ENCODE peak calls at places on chromosomes 7 and 10, in eight cellular contexts. C is T-helper 1 cell; U is neural crest cell; O is Kasumi-1; F is iPS-NIHi11; J is activated CD4-positive, alpha-beta T cell treated with anti-CD3 and anti-CD28 coated beads for 36 hours; T is chondrocyte; L is ureter. S is an unnamed sample.

GRCh38 chr10:112804036-112804435 is 146.0 kb upstream of the TCF7L2 start:
- DNase-seq in T (no peak), F (no peak), U (no peak), C (no peak), O (no peak), J (no peak), L (peak), S (no peak)

GRCh38 chr10:114401195-114401741 is 3.0 kb downstream of the AFAP1L2 start:
- DNase-seq in C (no peak), F (no peak), U (no peak), O (no peak), T (no peak), L (peak), J (no peak), S (no peak)

GRCh38 chr7:43570688-43571365 is 12.1 kb upstream of the STK17A start:
- DNase-seq in J (no peak), O (no peak), T (no peak), L (no peak), F (no peak), U (no peak), C (no peak), S (no peak)

GRCh38 chr10:122468923-122469781 is 7.8 kb downstream of the HTRA1 start:
- DNase-seq in U (no peak), C (no peak), T (no peak), J (no peak), O (no peak), L (no peak), F (no peak), S (peak)

GRCh38 chr7:86904949-86905834 is 154.3 kb downstream of the ELAPOR2 start:
- DNase-seq in T (no peak), J (peak), C (no peak), F (peak), O (peak), U (peak), L (no peak), S (peak)

GRCh38 chr10:70909326-70909935 is 21.1 kb upstream of the PCBD1 start:
- DNase-seq in U (no peak), O (no peak), F (no peak), C (no peak), T (peak), L (no peak), J (no peak), S (no peak)

GRCh38 chr10:29636178-29636577 is 1.4 kb upstream of the SVIL start:
- DNase-seq in T (no peak), C (no peak), O (peak), J (no peak), F (no peak), U (no peak), L (no peak), S (peak)

GRCh38 chr7:105581066-105581811 is at the start of gene EFCAB10:
- DNase-seq in T (no peak), F (peak), C (peak), J (peak), O (no peak), L (peak), U (peak), S (no peak)

GRCh38 chr10:126294451-126294850 is 93.8 kb downstream of the ADAM12 start:
- DNase-seq in T (no peak), J (no peak), C (no peak), O (no peak), F (no peak), L (no peak), U (no peak), S (no peak)

GRCh38 chr7:54802841-54803240 is 43.8 kb upstream of the SEC61G start:
- DNase-seq in J (peak), C (no peak), F (no peak), L (no peak), U (no peak), O (no peak), T (no peak), S (peak)

GRCh38 chr7:79454325-79454960 is 976 bp upstream of the MAGI2 start:
- DNase-seq in U (no peak), C (no peak), L (peak), J (no peak), O (no peak), F (peak), T (peak), S (no peak)

GRCh38 chr10:5968037-5968680 is 9.2 kb downstream of the IL15RA start:
- DNase-seq in O (no peak), L (peak), F (no peak), C (no peak), U (no peak), J (no peak), T (no peak), S (no peak)

GRCh38 chr10:64547168-64547567 is 1026.0 kb downstream of the REEP3 start:
- DNase-seq in F (no peak), C (no peak), U (no peak), T (no peak), L (no peak), O (no peak), J (no peak), S (no peak)

GRCh38 chr10:79126351-79126750 is 57.6 kb downstream of the ZMIZ1 start:
- DNase-seq in F (no peak), U (no peak), O (no peak), T (no peak), C (no peak), J (no peak), L (no peak), S (no peak)

GRCh38 chr7:154388999-154389398 is 336.8 kb downstream of the DPP6 start:
- DNase-seq in L (no peak), O (no peak), T (no peak), C (no peak), F (no peak), J (no peak), U (no peak), S (no peak)

GRCh38 chr7:53350241-53350640 is 314.8 kb downstream of the POM121L12 start:
- DNase-seq in L (no peak), T (no peak), F (peak), O (peak), U (peak), J (peak), C (no peak), S (peak)

GRCh38 chr10:3137958-3138726 is 34.4 kb downstream of the PITRM1 start:
- DNase-seq in L (no peak), C (no peak), U (no peak), O (no peak), J (no peak), T (no peak), F (no peak), S (no peak)

GRCh38 chr7:117616694-117617093 is 136.9 kb downstream of the CFTR start:
- DNase-seq in O (no peak), L (no peak), J (no peak), F (no peak), U (no peak), T (no peak), C (no peak), S (no peak)

GRCh38 chr7:129855234-129855673 is 97.5 kb downstream of the UBE2H start:
- DNase-seq in U (no peak), T (no peak), L (no peak), C (no peak), J (no peak), F (no peak), O (no peak), S (no peak)

GRCh38 chr7:30837581-30837980 is 66.4 kb downstream of the MINDY4 start:
- DNase-seq in C (no peak), L (peak), J (no peak), F (no peak), T (no peak), U (no peak), O (no peak), S (no peak)

GRCh38 chr10:29297678-29298077 is 8.8 kb downstream of the LYZL1 start:
- DNase-seq in T (no peak), C (no peak), U (no peak), F (no peak), L (no peak), J (no peak), O (no peak), S (no peak)

GRCh38 chr10:62071846-62072281 is 170.4 kb downstream of the ARID5B start:
- DNase-seq in T (no peak), F (no peak), C (no peak), J (peak), U (no peak), L (no peak), O (no peak), S (no peak)

GRCh38 chr10:133474833-133475734 is 21.3 kb downstream of the SCART1 start:
- DNase-seq in C (no peak), L (peak), U (no peak), O (no peak), F (no peak), T (no peak), J (peak), S (no peak)

GRCh38 chr10:48649349-48649944 is 35.2 kb upstream of the WDFY4 start:
- DNase-seq in C (no peak), J (no peak), U (no peak), F (no peak), L (no peak), O (no peak), T (no peak), S (no peak)

GRCh38 chr10:122112021-122112616 is 123.2 kb downstream of the TACC2 start:
- DNase-seq in C (no peak), F (no peak), L (no peak), O (no peak), U (no peak), T (no peak), J (no peak), S (no peak)

GRCh38 chr7:34756025-34756437 is 98.0 kb downstream of the NPSR1 start:
- DNase-seq in C (no peak), O (no peak), L (no peak), J (no peak), F (peak), T (no peak), U (no peak), S (no peak)

GRCh38 chr10:101902032-101902799 is 58.6 kb upstream of the KCNIP2 start:
- DNase-seq in J (no peak), F (peak), O (no peak), U (no peak), T (no peak), C (no peak), L (no peak), S (no peak)

GRCh38 chr7:957418-958220 is 3.1 kb upstream of the ADAP1 start:
- DNase-seq in C (no peak), T (peak), U (no peak), L (no peak), F (peak), O (no peak), J (no peak), S (no peak)

GRCh38 chr10:23171232-23171876 is 20.8 kb upstream of the PTF1A start:
- DNase-seq in L (no peak), O (no peak), U (peak), T (no peak), F (peak), C (no peak), J (peak), S (peak)

GRCh38 chr7:4724648-4725013 is 42.5 kb downstream of the FOXK1 start:
- DNase-seq in O (no peak), U (no peak), L (no peak), C (no peak), F (peak), T (no peak), J (peak), S (peak)

GRCh38 chr7:25884265-25884664 is 267.7 kb upstream of the NFE2L3 start:
- DNase-seq in L (no peak), C (no peak), J (no peak), F (no peak), U (no peak), T (no peak), O (no peak), S (no peak)